ENCODE peak calls at places on chromosomes 13 and 19, in six cellular contexts. E is SK-N-SH, S is K562, H is HepG2, W is GM12878, U is HCT116. Y is an unnamed sample.

GRCh38 chr19:29967623-29968022 is 25.6 kb downstream of the URI1 start:
- DNase-seq in H (no peak), S (no peak), W (no peak), U (no peak), E (no peak), Y (no peak)

GRCh38 chr13:100519626-100520025 is 69.0 kb downstream of the GGACT start:
- DNase-seq in U (no peak), H (no peak), S (no peak), W (no peak), E (no peak), Y (no peak)

GRCh38 chr19:275000-275399 is 16.2 kb downstream of the PLPP2 start:
- DNase-seq in U (no peak), E (peak; percentile 1), W (no peak), H (no peak), S (no peak), Y (no peak)

GRCh38 chr13:72763411-72763810 is 18.3 kb downstream of the DIS3 start:
- DNase-seq in W (no peak), H (no peak), U (no peak), S (no peak), E (no peak), Y (no peak)

GRCh38 chr19:45153339-45154063 is 7.3 kb downstream of the NKPD1 start:
- DNase-seq in E (peak; percentile 91), S (peak; percentile 90), W (no peak), H (no peak), U (no peak), Y (no peak)

GRCh38 chr13:106109391-106109791 is 426.1 kb downstream of the EFNB2 start:
- DNase-seq in U (no peak), W (no peak), E (no peak), S (no peak), H (no peak), Y (no peak)

GRCh38 chr13:26557393-26558073 is at the start of gene WASF3:
- DNase-seq in E (peak; percentile 99), U (peak; percentile 38), S (peak; percentile 96), H (peak; percentile 73), W (peak; percentile 3), Y (peak; percentile 12)

GRCh38 chr13:99269627-99270252 is 11.6 kb upstream of the GPR18 start:
- DNase-seq in H (peak; percentile 25), E (peak; percentile 17), U (peak; percentile 38), W (no peak), S (peak; percentile 23), Y (peak; percentile 2)

GRCh38 chr13:43036386-43037220 is 13.2 kb downstream of the DNAJC15 start:
- DNase-seq in W (no peak), U (no peak), H (no peak), S (no peak), E (no peak), Y (no peak)

GRCh38 chr13:74191036-74191809 is 57.0 kb upstream of the KLF12 start:
- DNase-seq in H (no peak), E (no peak), U (no peak), S (no peak), W (no peak), Y (no peak)

GRCh38 chr13:107843281-107843680 is 372.1 kb downstream of the LIG4 start:
- DNase-seq in E (no peak), S (no peak), U (no peak), W (no peak), H (no peak), Y (no peak)

GRCh38 chr19:45160870-45161714 is at the start of gene NKPD1:
- DNase-seq in H (no peak), E (no peak), S (no peak), U (no peak), W (no peak), Y (no peak)

GRCh38 chr13:18946738-18947137 is 234.9 kb downstream of the TUBA3C start:
- DNase-seq in W (no peak), E (no peak), H (no peak), S (no peak), U (no peak), Y (no peak)

GRCh38 chr13:75258159-75258782 is 223.7 kb downstream of the TBC1D4 start:
- DNase-seq in H (peak; percentile 16), E (peak; percentile 36), S (no peak), U (peak; percentile 23), W (no peak), Y (peak; percentile 12)

GRCh38 chr13:99981115-99982020 is at the start of gene ZIC2:
- DNase-seq in U (peak; percentile 73), W (no peak), S (peak; percentile 66), E (peak; percentile 66), H (no peak), Y (no peak)

GRCh38 chr19:32976223-32976805 is 4.3 kb downstream of the FAAP24 start:
- DNase-seq in H (peak; percentile 52), S (peak; percentile 56), E (peak; percentile 60), W (no peak), U (peak; percentile 47), Y (peak; percentile 48)

GRCh38 chr19:32971715-32972540 is at the start of the genes CEP89 and FAAP24:
- DNase-seq in S (peak; percentile 100), H (peak; percentile 98), W (peak; percentile 100), U (peak; percentile 99), E (peak; percentile 97), Y (peak; percentile 100)

GRCh38 chr19:32966750-32967149 is 5.0 kb downstream of the CEP89 start:
- DNase-seq in S (no peak), E (no peak), W (no peak), H (no peak), U (no peak), Y (no peak)

GRCh38 chr19:32969549-32969948 is 2.2 kb downstream of the CEP89 start:
- DNase-seq in U (no peak), E (no peak), W (no peak), S (no peak), H (no peak), Y (no peak)

DNA sequence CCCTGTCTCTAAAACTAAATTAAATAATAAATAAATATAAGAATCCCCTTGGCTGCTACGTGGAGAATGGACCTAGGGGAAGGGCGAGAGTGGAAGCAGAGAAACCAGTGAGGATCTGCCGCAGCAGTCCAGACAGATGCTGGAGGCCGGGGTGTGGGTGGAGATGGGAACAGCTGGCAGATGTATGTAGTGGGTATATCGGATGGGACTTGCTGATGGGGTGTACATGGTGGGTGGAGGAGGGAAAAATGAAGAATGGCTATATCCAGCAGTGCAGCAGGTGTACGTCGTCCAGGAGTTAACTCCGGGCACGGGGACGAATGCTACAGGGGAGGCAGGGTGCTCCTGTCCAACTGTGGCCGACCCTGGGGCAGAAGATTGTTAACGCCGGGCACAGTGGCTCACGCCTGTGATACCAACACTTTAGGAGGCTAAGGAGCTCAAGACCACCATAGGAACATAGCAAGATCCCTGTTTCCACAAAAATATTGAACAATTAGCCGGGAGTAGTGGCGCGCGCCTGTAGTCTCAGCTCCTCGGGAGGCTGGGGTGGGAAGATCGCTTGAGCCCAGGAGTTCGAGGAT is 654 bp downstream of the CEP89 start:
- DNase-seq in H (no peak), E (peak; percentile 24), W (no peak), S (no peak), U (no peak), Y (no peak)
- TF ChIP-seq SIN3A in H (no peak), E (no peak), W (no peak), S (no peak), U (no peak), Y (no peak)

DNA sequence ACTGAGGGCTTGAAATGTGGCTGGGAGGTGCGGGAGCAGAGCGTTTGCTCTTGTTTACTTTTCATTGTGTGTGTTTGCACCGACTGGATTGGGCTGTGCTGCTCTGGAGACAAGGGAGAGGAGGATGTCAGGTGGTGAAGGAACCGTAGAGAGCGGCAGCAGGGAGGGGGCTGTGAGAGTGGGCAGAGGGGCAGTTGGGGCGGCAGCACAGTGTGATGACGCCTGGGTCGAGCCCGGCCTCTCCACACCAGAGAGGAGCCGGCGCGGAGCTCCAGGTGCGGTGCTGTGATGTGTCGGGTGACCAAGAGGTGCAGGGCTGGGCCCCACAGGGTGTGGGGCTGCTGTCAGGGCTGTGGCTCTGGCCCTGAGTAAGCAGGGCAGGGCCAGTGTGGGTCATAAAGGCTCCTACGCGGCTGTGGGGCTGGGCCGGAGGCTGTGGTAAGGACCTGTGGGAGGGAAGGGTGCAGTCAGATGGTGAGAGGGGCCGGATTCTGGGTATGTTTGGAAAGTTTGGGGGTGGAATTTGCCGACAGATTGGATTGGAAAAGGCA is 10.5 kb downstream of the NAXD start:
- DNase-seq in E (no peak), W (no peak), S (no peak), H (no peak), U (no peak), Y (no peak)
- H3K4me1 ChIP-seq in E (peaks cover 17% of the 10 kb centered on the region), W (no peaks in the 10 kb centered on the region), S (no peaks in the 10 kb centered on the region), H (peaks cover 18% of the 10 kb centered on the region), U (no peaks in the 10 kb centered on the region), Y (no peaks in the 10 kb centered on the region)

GRCh38 chr19:7869453-7869909 is 4.7 kb downstream of the PRR36 start:
- DNase-seq in U (no peak), S (peak; percentile 67), W (no peak), H (peak; percentile 53), E (peak; percentile 84), Y (no peak)

GRCh38 chr19:7868326-7868670 is 5.9 kb downstream of the PRR36 start:
- DNase-seq in H (no peak), E (no peak), S (peak; percentile 47), U (no peak), W (no peak), Y (no peak)

GRCh38 chr19:7869910-7870511 is 4.2 kb downstream of the PRR36 start:
- DNase-seq in W (no peak), H (peak; percentile 87), U (peak; percentile 79), E (peak; percentile 71), S (peak; percentile 69), Y (no peak)

GRCh38 chr19:7867092-7867844 is 6.9 kb downstream of the PRR36 start:
- DNase-seq in S (no peak), W (no peak), E (no peak), H (no peak), U (no peak), Y (no peak)

DNA sequence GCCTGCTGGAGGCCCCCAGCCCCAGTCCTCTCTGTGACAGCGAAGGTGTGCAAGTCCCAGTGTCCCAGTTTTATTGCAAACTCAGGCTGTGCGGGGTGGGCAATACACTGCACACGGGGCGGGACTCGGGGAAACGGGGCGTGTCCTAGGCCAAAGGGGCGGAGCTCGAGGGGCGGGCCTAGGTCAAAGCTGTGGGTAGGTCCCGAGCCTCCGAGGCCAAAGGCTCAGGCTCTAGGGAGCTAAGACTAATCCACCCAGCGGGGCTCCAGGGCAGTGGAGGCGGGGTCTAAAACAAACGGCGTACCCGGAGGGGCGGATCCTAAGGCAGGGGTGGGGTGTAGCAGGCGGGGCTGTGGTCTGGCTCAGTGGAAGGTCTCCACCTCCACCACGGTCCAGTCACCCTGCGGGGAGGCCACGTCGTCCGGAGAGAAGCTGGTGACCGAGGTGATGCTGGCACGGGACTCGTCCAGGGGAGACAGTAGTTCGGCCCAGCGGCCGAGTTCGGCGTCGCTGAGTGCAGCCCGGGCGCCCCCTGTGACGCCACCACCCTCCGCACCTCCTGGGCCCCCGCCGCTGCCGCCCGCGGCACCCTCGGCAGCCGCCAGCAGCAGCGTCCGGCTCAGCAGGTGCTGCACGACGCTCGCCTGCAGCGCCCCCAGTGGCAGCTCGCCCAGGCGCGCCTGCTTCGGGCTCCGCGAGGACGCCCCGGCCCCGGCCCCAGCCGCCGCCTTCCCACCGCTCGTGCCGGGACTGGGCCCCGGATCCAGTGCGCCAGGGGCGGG is 5.3 kb downstream of the PRR36 start:
- DNase-seq in S (peak; percentile 78), U (peak; percentile 92), W (peak; percentile 13), H (peak; percentile 87), E (peak; percentile 61), Y (no peak)
- TF ChIP-seq REST in S (peak; percentile 37), U (no peak), W (no peak), H (no peak), E (no peak), Y (no peak)

DNA sequence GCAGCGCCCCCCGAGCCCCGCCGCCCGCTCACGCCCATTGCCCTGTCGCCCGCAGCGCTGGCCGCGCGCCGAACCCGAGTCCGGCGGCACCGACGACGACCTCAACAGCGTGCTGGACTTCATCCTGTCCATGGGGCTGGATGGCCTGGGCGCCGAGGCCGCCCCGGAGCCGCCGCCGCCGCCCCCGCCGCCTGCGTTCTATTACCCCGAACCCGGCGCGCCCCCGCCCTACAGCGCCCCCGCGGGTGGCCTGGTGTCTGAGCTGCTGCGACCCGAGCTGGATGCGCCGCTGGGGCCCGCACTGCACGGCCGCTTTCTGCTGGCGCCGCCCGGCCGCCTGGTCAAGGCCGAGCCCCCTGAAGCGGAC is 518 bp downstream of the KLF2 start:
- DNase-seq in H (no peak), U (no peak), E (peak; percentile 65), S (peak; percentile 77), W (no peak), Y (no peak)
- TF ChIP-seq SIN3A in H (no peak), U (no peak), E (no peak), S (no peak), W (no peak), Y (no peak)